ENCODE peak calls at places on chromosomes 11 and 22, in seven cellular contexts. A, L, K, E, O, J and M are unnamed samples.

GRCh38 chr11:63682045-63682915 is 980 bp downstream of the RTN3 start:
- DNase-seq in A (peak), L (no peak), K (peak), E (peak), O (peak), J (no peak), M (peak)

GRCh38 chr11:11313902-11314692 is 39.0 kb downstream of the CSNK2A3 start:
- DNase-seq in A (no peak), L (no peak), K (no peak), E (no peak), O (no peak), J (no peak), M (no peak)

GRCh38 chr11:112928136-112928535 is 33.1 kb upstream of the NCAM1 start:
- DNase-seq in A (no peak), L (no peak), K (no peak), E (no peak), O (no peak), J (no peak), M (no peak)

GRCh38 chr11:35491231-35491871 is 34.1 kb downstream of the PAMR1 start:
- DNase-seq in A (peak), L (no peak), K (peak), E (no peak), O (no peak), J (peak), M (peak)

GRCh38 chr11:117992136-117992535 is 5.9 kb downstream of the IL10RA start:
- DNase-seq in A (no peak), L (no peak), K (no peak), E (peak), O (no peak), J (no peak), M (no peak)

GRCh38 chr22:33798401-33798800 is 121.9 kb downstream of the LARGE1 start:
- DNase-seq in A (no peak), L (no peak), K (no peak), E (no peak), O (no peak), J (no peak), M (no peak)

GRCh38 chr11:28537822-28538221 is 429.6 kb downstream of the METTL15 start:
- DNase-seq in A (no peak), L (no peak), K (no peak), E (no peak), O (no peak), J (peak), M (no peak)

GRCh38 chr11:44574620-44575287 is 9.3 kb downstream of the CD82 start:
- DNase-seq in A (no peak), L (no peak), K (peak), E (peak), O (no peak), J (peak), M (peak)

GRCh38 chr11:14078941-14079522 is 116.5 kb downstream of the SPON1 start:
- DNase-seq in A (no peak), L (no peak), K (peak), E (peak), O (no peak), J (no peak), M (no peak)

GRCh38 chr11:17739945-17740338 is 5.4 kb downstream of the KCNC1 start:
- DNase-seq in A (no peak), L (peak), K (no peak), E (no peak), O (no peak), J (no peak), M (no peak)

GRCh38 chr11:134949121-134949591 is 537.1 kb upstream of the B3GAT1 start:
- DNase-seq in A (no peak), L (no peak), K (peak), E (no peak), O (no peak), J (no peak), M (peak)

GRCh38 chr11:107563702-107564101 is 1.8 kb downstream of the ALKBH8 start:
- DNase-seq in A (peak), L (no peak), K (peak), E (peak), O (peak), J (peak), M (peak)

GRCh38 chr11:17978553-17979287 is 34.1 kb downstream of the SERGEF start:
- DNase-seq in A (peak), L (no peak), K (peak), E (peak), O (peak), J (peak), M (peak)

GRCh38 chr11:235180-235997 is 753 bp downstream of the SIRT3 start:
- DNase-seq in A (no peak), L (no peak), K (no peak), E (no peak), O (no peak), J (no peak), M (peak)

GRCh38 chr11:235998-236773 is at the start of gene SIRT3:
- DNase-seq in A (peak), L (peak), K (peak), E (peak), O (peak), J (peak), M (peak)

GRCh38 chr11:236774-237767 is at the start of gene PSMD13:
- DNase-seq in A (peak), L (peak), K (peak), E (peak), O (peak), J (peak), M (peak)

GRCh38 chr11:230431-230830 is 5.7 kb downstream of the SIRT3 start:
- DNase-seq in A (no peak), L (peak), K (no peak), E (no peak), O (no peak), J (no peak), M (no peak)

GRCh38 chr11:232783-233565 is 3.2 kb downstream of the SIRT3 start:
- DNase-seq in A (no peak), L (peak), K (no peak), E (no peak), O (no peak), J (no peak), M (no peak)
- TF ChIP-seq CTCF in A (no peak), L (no peak), K (no peak), E (no peak), O (no peak), J (no peak), M (no peak)

GRCh38 chr22:19854778-19855503 is at the start of the genes GNB1L and RTL10:
- DNase-seq in A (peak), L (peak), K (peak), E (peak), O (peak), J (peak), M (peak)
- TF ChIP-seq CTCF in A (no peak), L (no peak), K (peak), E (peak), O (no peak), J (no peak), M (no peak)

GRCh38 chr11:74701351-74701750 is 29.9 kb downstream of the CHRDL2 start:
- DNase-seq in A (no peak), L (no peak), K (no peak), E (peak), O (no peak), J (no peak), M (no peak)
- TF ChIP-seq CTCF in A (peak), L (no peak), K (peak), E (peak), O (no peak), J (peak), M (peak)

GRCh38 chr22:36982136-36982535 is 37.1 kb downstream of the TST start:
- DNase-seq in A (no peak), L (no peak), K (no peak), E (peak), O (no peak), J (no peak), M (no peak)
- TF ChIP-seq CTCF in A (no peak), L (no peak), K (peak), E (peak), O (no peak), J (peak), M (peak)

GRCh38 chr22:41508770-41509170 is 35.5 kb downstream of the POLR3H start:
- DNase-seq in A (no peak), L (no peak), K (no peak), E (no peak), O (no peak), J (no peak), M (no peak)
- TF ChIP-seq CTCF in A (peak), L (no peak), K (no peak), E (no peak), O (no peak), J (peak), M (no peak)

GRCh38 chr11:66056541-66056940 is 4.4 kb downstream of the SF3B2 start:
- DNase-seq in A (no peak), L (no peak), K (peak), E (no peak), O (no peak), J (no peak), M (peak)
- TF ChIP-seq CTCF in A (no peak), L (no peak), K (no peak), E (no peak), O (no peak), J (no peak), M (no peak)

GRCh38 chr22:22666307-22667091 is 22.1 kb downstream of the GGTLC2 start:
- DNase-seq in A (peak), L (no peak), K (peak), E (peak), O (peak), J (peak), M (peak)
- TF ChIP-seq CTCF in A (peak), L (peak), K (peak), E (peak), O (peak), J (peak), M (peak)

GRCh38 chr11:13016415-13016814 is 7.3 kb downstream of the RASSF10 start:
- DNase-seq in A (no peak), L (no peak), K (no peak), E (no peak), O (peak), J (no peak), M (no peak)
- TF ChIP-seq CTCF in A (no peak), L (peak), K (no peak), E (no peak), O (no peak), J (no peak), M (no peak)

GRCh38 chr11:70603756-70604211 is 205.5 kb downstream of the CTTN start:
- DNase-seq in A (no peak), L (peak), K (no peak), E (no peak), O (no peak), J (no peak), M (no peak)
- TF ChIP-seq CTCF in A (no peak), L (no peak), K (no peak), E (no peak), O (no peak), J (no peak), M (no peak)

DNA sequence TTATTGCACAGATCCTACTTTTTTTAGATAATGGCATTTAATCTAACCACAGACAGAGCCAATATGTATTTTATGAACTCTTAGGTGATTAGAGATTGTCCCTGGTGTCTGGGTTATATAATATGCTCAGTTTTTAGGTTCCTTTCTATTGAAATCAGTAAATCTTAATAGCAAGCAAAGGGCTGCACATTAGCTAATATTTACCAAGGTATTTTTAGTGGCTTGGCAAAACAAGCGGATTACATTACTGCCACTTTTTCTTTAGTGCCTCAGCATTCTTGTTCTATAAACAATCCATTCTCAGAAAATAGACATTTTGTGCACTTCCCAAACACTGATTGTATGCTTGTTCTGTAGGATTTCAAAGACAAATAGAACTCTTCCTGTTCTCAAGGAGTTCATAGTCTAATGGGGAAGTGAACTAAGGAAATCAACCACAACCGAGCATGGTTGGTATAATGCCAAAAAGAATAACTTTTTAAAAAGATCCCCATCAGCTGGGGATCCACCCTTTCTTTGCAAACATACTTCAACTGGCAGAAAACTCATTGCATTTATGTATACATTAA is 23.8 kb downstream of the KCNJ1 start:
- DNase-seq in A (no peak), L (no peak), K (no peak), E (no peak), O (no peak), J (no peak), M (no peak)
- TF ChIP-seq CTCF in A (no peak), L (no peak), K (no peak), E (no peak), O (no peak), J (no peak), M (no peak)